ENCODE peak calls at places on chromosomes 12 and 14, in seven cellular contexts. B is lower leg skin; T is CD8-positive, alpha-beta T cell; L is K562; N is left ventricle myocardium inferior; O is HFFc6; V is progenitor cell of endocrine pancreas. W is an unnamed sample.

GRCh38 chr14:37594238-37594915 is 672 bp downstream of the FOXA1 start:
- DNase-seq in B (no peak), L (peak; percentile 52), O (peak; percentile 68), V (peak; percentile 75), T (no peak), N (no peak), W (peak; percentile 80)

GRCh38 chr12:51371295-51371953 is 19.8 kb downstream of the GALNT6 start:
- DNase-seq in B (peak; percentile 42), N (peak; percentile 26), V (peak; percentile 16), L (no peak), T (no peak), O (peak; percentile 97), W (no peak)

GRCh38 chr14:92973798-92974372 is 50.9 kb downstream of the CHGA start:
- DNase-seq in V (no peak), L (no peak), B (no peak), O (peak; percentile 55), N (no peak), T (no peak), W (no peak)

GRCh38 chr12:120677765-120678473 is 9.0 kb upstream of the MLEC start:
- DNase-seq in N (peak; percentile 47), V (no peak), O (peak; percentile 43), L (no peak), T (no peak), B (no peak), W (no peak)

GRCh38 chr12:54349658-54350057 is 14.6 kb downstream of the GPR84 start:
- DNase-seq in T (no peak), L (no peak), O (no peak), B (no peak), N (no peak), V (no peak), W (no peak)

GRCh38 chr12:49031573-49032161 is 13.1 kb upstream of the PRKAG1 start:
- DNase-seq in T (no peak), O (no peak), L (no peak), N (no peak), V (no peak), B (no peak), W (no peak)

GRCh38 chr12:132078190-132078589 is 65.9 kb downstream of the DDX51 start:
- DNase-seq in T (no peak), L (no peak), B (no peak), O (peak; percentile 85), N (no peak), V (no peak), W (no peak)

GRCh38 chr14:52473557-52473956 is 78.7 kb downstream of the TXNDC16 start:
- DNase-seq in N (no peak), L (no peak), B (no peak), O (peak; percentile 21), T (no peak), V (no peak), W (no peak)

GRCh38 chr14:78758333-78758732 is 588.2 kb downstream of the NRXN3 start:
- DNase-seq in L (peak; percentile 10), O (peak; percentile 7), B (no peak), N (no peak), T (no peak), V (no peak), W (peak; percentile 46)

GRCh38 chr12:10740182-10740581 is 17.1 kb upstream of the YBX3 start:
- DNase-seq in B (no peak), L (no peak), O (no peak), T (no peak), N (no peak), V (no peak), W (no peak)

GRCh38 chr14:28756896-28757570 is 9.6 kb upstream of the FOXG1 start:
- DNase-seq in B (no peak), L (no peak), O (peak; percentile 33), V (no peak), T (no peak), N (no peak), W (peak; percentile 53)

GRCh38 chr12:124898200-124898950 is 16.1 kb downstream of the UBC start:
- DNase-seq in T (peak; percentile 79), B (no peak), V (no peak), O (peak; percentile 67), N (no peak), L (peak; percentile 47), W (peak; percentile 35)

GRCh38 chr12:53613821-53614220 is 12.4 kb downstream of the ATF7 start:
- DNase-seq in O (no peak), N (no peak), L (no peak), V (no peak), B (no peak), T (no peak), W (no peak)

GRCh38 chr14:94850332-94851211 is 80.7 kb upstream of the GSC start:
- DNase-seq in L (no peak), B (peak; percentile 35), V (no peak), T (no peak), N (no peak), O (no peak), W (no peak)

GRCh38 chr14:32073537-32074189 is 3.4 kb upstream of the ARHGAP5 start:
- DNase-seq in L (peak; percentile 41), V (no peak), N (no peak), O (peak; percentile 75), B (peak; percentile 76), T (peak; percentile 31), W (peak; percentile 57)

GRCh38 chr12:24901975-24902461 is 46.9 kb downstream of the BCAT1 start:
- DNase-seq in O (no peak), T (no peak), N (no peak), V (peak; percentile 30), L (no peak), B (no peak), W (peak; percentile 53)

DNA sequence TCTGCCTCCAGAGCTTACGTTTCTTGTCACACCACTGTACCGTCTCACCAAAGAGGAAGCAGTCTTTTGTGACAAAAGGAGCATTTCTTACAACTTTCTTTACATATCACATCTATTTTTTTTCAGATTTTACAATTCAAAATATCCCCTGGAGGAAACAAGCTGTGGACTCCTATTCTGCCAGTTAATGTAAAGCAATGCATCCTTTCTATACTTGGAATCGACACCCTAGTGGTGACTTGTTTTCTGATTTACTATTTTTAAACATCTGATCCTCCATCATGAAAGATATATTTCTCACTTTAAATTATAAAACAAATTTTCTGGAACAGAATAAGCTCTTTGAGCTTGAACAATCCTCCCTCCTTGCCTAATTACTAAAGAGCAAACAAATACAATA is 34.8 kb downstream of the AICDA start:
- DNase-seq in L (no peak), B (no peak), T (no peak), O (no peak), N (no peak), V (no peak), W (no peak)
- TF ChIP-seq CTCF in L (no peak), B (no peak), T (no peak), O (no peak), N (no peak), V (peak; percentile 17), W (no peak)

GRCh38 chr12:96187675-96188355 is 6.4 kb upstream of the ELK3 start:
- DNase-seq in B (no peak), T (no peak), V (no peak), O (no peak), N (no peak), L (no peak), W (no peak)
- TF ChIP-seq CTCF in B (no peak), T (no peak), V (no peak), O (no peak), N (no peak), L (no peak), W (no peak)

GRCh38 chr14:101183376-101184103 is 280.0 kb upstream of the RTL1 start:
- DNase-seq in O (no peak), V (peak; percentile 84), N (no peak), B (no peak), L (peak; percentile 45), T (no peak), W (peak; percentile 90)
- TF ChIP-seq CTCF in O (no peak), V (peak; percentile 77), N (peak; percentile 26), B (no peak), L (peak; percentile 55), T (no peak), W (peak; percentile 70)

DNA sequence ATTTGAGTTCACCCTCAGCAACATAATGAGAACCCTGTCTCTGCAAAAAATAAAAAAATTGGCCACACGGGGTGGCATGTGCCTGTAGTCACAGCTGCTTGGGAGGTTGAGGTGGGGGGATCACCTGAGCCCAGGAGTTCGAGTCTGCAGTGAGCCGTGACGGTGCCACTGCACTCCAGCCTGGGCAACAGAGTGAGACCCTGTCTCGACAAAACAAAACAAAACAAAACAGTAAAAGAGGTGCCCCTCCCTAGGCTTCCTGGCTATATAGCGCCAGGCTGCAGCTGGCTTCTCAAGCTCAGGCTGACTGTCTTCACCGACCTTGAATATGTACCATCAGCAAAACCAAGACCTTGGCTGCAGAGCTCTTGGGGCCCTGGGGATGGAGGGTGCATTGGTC is 29.4 kb downstream of the TSPAN9 start:
- DNase-seq in V (no peak), T (no peak), N (no peak), L (no peak), O (no peak), B (no peak), W (no peak)
- TF ChIP-seq CTCF in V (no peak), T (no peak), N (no peak), L (no peak), O (no peak), B (no peak), W (no peak)

DNA sequence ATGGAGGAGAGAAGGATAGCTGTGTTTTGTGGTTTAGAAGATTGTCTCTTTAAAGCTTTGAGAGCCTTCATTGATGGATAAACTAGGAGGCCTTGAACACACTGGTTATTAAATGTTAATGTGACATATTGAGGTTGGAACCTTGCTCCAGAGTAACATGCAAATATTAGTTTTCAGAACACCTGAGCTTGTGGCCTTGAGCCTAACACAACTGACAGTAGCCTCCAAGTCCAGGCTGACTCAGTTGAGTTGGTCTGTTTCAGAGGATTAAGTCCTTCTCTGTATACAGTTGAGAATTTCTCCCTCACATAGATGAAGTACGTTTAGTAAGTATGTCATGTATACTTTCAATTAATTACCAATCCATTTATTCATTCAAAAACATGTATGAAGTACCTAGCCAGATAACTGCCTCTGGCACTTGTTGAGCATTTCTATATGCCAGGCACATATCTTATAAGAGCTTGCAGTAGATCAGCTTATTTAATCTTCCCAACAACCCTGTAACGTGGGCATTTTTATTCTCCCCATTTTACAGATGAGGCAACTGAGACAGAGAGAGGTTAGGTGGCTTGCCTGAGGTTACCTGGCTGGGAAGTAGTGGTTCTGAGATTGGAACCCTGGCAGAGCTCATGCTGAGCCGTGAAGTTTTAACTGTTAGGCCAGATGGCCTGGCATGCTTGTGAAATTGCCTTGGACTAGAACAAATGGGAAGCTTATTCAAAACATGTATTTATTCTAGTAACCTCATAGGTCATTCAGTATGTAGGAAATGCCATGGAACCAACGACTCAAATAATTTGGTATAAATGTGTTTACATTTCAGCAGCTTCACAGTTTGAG is 63.6 kb downstream of the ELK3 start:
- DNase-seq in V (no peak), T (no peak), N (no peak), L (no peak), O (no peak), B (no peak), W (no peak)
- TF ChIP-seq CTCF in V (no peak), T (no peak), N (no peak), L (no peak), O (no peak), B (no peak), W (no peak)